ENCODE peak calls at places on chromosomes 12 and 14, in six cellular contexts. P, H, Q, E, M and F are unnamed samples.

GRCh38 chr12:62933220-62933870 is 1.6 kb downstream of the PPM1H start:
- DNase-seq in P (no peak), H (peak; percentile 52), Q (no peak), E (peak; percentile 77), M (no peak), F (no peak)

GRCh38 chr12:107437954-107438353 is 247.6 kb upstream of the PWP1 start:
- DNase-seq in P (no peak), H (no peak), Q (no peak), E (no peak), M (no peak), F (no peak)

GRCh38 chr14:69299286-69300035 is 39.5 kb downstream of the GALNT16 start:
- DNase-seq in P (no peak), H (no peak), Q (no peak), E (peak; percentile 55), M (no peak), F (no peak)

GRCh38 chr12:31297572-31298509 is 28.1 kb downstream of the SINHCAF start:
- DNase-seq in P (no peak), H (no peak), Q (no peak), E (no peak), M (no peak), F (no peak)

GRCh38 chr12:124536613-124537012 is 30.8 kb downstream of the NCOR2 start:
- DNase-seq in P (no peak), H (no peak), Q (no peak), E (no peak), M (no peak), F (no peak)

GRCh38 chr12:124527861-124528561 is 39.4 kb downstream of the NCOR2 start:
- DNase-seq in P (no peak), H (no peak), Q (peak; percentile 98), E (no peak), M (no peak), F (no peak)

GRCh38 chr12:53103860-53104305 is 597 bp downstream of the SOAT2 start:
- DNase-seq in P (no peak), H (no peak), Q (no peak), E (no peak), M (peak; percentile 19), F (no peak)

GRCh38 chr12:71157601-71158233 is at the start of gene TSPAN8:
- DNase-seq in P (no peak), H (no peak), Q (peak; percentile 57), E (no peak), M (no peak), F (no peak)

GRCh38 chr12:69026341-69026740 is 93.4 kb upstream of the CPM start:
- DNase-seq in P (no peak), H (peak; percentile 54), Q (no peak), E (no peak), M (no peak), F (no peak)

GRCh38 chr12:132238487-132239248 is 90.7 kb downstream of the GALNT9 start:
- DNase-seq in P (no peak), H (peak; percentile 41), Q (peak; percentile 60), E (no peak), M (no peak), F (peak; percentile 42)

GRCh38 chr12:1046727-1047126 is 55.7 kb downstream of the ERC1 start:
- DNase-seq in P (no peak), H (no peak), Q (no peak), E (no peak), M (no peak), F (no peak)

GRCh38 chr14:33617154-33617553 is 333.7 kb downstream of the EGLN3 start:
- DNase-seq in P (no peak), H (no peak), Q (peak; percentile 40), E (no peak), M (no peak), F (no peak)

GRCh38 chr12:67573456-67573855 is 75.1 kb upstream of the DYRK2 start:
- DNase-seq in P (no peak), H (no peak), Q (no peak), E (no peak), M (no peak), F (no peak)

GRCh38 chr12:12507121-12507520 is 55.5 kb downstream of the DUSP16 start:
- DNase-seq in P (no peak), H (no peak), Q (peak; percentile 36), E (no peak), M (no peak), F (no peak)

GRCh38 chr12:114254998-114255397 is 150.9 kb downstream of the TBX5 start:
- DNase-seq in P (no peak), H (no peak), Q (no peak), E (no peak), M (no peak), F (no peak)

GRCh38 chr12:124545508-124546418 is 21.6 kb downstream of the NCOR2 start:
- DNase-seq in P (no peak), H (peak; percentile 78), Q (no peak), E (no peak), M (no peak), F (peak; percentile 68)

DNA sequence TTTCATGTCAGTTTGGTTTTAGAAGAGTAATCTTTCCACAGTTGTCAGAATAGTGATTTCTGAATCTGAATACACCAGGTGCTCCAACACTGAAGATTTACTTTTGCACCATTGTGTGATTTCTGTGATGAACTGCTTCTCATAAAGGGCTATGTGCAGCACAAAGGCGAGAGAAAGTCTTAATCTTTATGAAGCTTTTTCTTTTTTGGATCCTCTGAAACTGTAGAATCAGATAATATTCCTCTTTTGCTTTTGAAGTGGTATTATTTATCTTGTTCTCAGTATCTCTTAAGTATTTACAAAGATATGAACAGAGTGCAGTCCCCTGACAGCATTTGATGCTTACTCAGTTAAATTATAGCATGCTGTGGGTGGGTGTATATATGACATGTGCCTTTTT is 207.8 kb downstream of the NAV3 start:
- DNase-seq in P (no peak), H (no peak), Q (no peak), E (no peak), M (no peak), F (no peak)
- H3K4me3 ChIP-seq in P (no peak overlapping the region), H (no peak overlapping the region), Q (no peak overlapping the region), E (no peak overlapping the region), M (no peak overlapping the region), F (peak overlapping the region; percentile 32)

GRCh38 chr14:36848213-36848612 is 186.6 kb downstream of the PAX9 start:
- DNase-seq in P (no peak), H (no peak), Q (peak; percentile 19), E (no peak), M (no peak), F (no peak)

GRCh38 chr14:36844443-36844842 is 182.8 kb downstream of the PAX9 start:
- DNase-seq in P (no peak), H (no peak), Q (no peak), E (no peak), M (no peak), F (no peak)

GRCh38 chr14:36845346-36846042 is 183.8 kb downstream of the PAX9 start:
- DNase-seq in P (no peak), H (no peak), Q (no peak), E (no peak), M (no peak), F (no peak)

GRCh38 chr14:36847366-36847765 is 185.7 kb downstream of the PAX9 start:
- DNase-seq in P (no peak), H (no peak), Q (no peak), E (no peak), M (no peak), F (no peak)

DNA sequence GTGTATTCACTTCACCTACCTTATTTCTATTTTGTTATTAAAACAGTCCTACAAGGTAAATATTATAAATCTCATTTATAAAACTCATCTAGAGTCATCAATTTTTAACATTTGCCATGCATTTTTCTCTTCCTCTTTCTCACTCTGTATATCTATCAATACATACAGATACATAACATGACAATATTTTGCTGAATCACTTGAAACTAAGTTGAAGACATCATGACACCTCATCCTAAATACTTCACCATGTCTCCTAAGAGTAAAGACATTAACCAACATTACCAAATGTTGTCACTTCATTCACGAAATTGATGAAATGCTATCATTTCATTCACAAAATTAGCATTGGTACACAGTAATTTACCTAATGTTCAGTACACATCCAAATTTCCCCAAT is 181.8 kb downstream of the PAX9 start:
- DNase-seq in P (no peak), H (no peak), Q (no peak), E (no peak), M (no peak), F (no peak)
- H3K9me3 ChIP-seq in P (no peaks in the 10 kb centered on the region), H (no peaks in the 10 kb centered on the region), Q (no peaks in the 10 kb centered on the region), E (no peaks in the 10 kb centered on the region), M (no peaks in the 10 kb centered on the region), F (no peaks in the 10 kb centered on the region)

GRCh38 chr12:76341436-76342030 is 6.7 kb downstream of the BBS10 start:
- DNase-seq in P (no peak), H (no peak), Q (no peak), E (no peak), M (no peak), F (no peak)

GRCh38 chr12:76345569-76345968 is 2.6 kb downstream of the BBS10 start:
- DNase-seq in P (no peak), H (no peak), Q (no peak), E (no peak), M (no peak), F (no peak)

GRCh38 chr12:76346236-76346635 is 2.0 kb downstream of the BBS10 start:
- DNase-seq in P (no peak), H (no peak), Q (no peak), E (no peak), M (no peak), F (no peak)

GRCh38 chr12:76348079-76348901 is at the start of gene BBS10:
- DNase-seq in P (peak; percentile 90), H (peak; percentile 96), Q (peak; percentile 95), E (peak; percentile 89), M (peak; percentile 85), F (peak; percentile 94)

DNA sequence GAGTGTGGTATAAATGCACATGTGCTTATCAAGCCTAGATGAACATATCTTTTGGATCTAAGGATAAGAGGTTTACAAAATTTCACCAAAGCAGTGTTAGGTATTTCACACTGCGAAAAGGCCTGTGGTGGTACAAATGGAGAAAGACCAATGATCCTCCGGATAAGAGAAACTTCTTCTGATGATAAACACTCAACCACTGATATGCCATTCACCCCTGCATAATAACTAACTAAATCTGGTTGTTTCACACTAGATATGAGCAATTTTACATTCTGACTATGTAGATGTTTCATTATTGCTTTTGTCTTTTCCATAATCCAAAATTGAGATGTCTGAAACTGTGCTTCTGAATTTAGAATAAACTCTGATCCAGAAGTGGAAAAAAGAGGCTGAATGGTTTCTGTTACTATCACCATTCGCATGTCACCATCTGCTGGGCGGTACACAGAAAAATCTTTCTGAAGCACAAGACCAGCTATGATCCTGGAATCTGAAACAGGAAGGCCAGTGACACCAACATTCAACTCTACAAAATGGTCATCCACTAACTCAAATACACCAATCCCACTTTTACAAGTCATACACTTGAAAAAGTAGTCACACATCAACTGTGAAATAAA is 1.3 kb downstream of the BBS10 start:
- DNase-seq in P (no peak), H (peak; percentile 52), Q (peak; percentile 36), E (no peak), M (no peak), F (no peak)
- H3K4me3 ChIP-seq in P (no peak overlapping the region), H (no peak overlapping the region), Q (peak overlapping the region; percentile 94), E (peak overlapping the region; percentile 85), M (no peak overlapping the region), F (peak overlapping the region; percentile 91)

GRCh38 chr12:126768517-126768916 is 1498.5 kb upstream of the TMEM132C start:
- DNase-seq in P (no peak), H (no peak), Q (no peak), E (no peak), M (no peak), F (no peak)

GRCh38 chr12:126770188-126770587 is 1496.8 kb upstream of the TMEM132C start:
- DNase-seq in P (no peak), H (no peak), Q (no peak), E (no peak), M (no peak), F (no peak)

GRCh38 chr12:126763359-126763758 is 1503.6 kb upstream of the TMEM132C start:
- DNase-seq in P (no peak), H (no peak), Q (no peak), E (no peak), M (no peak), F (no peak)

GRCh38 chr12:126772171-126772864 is 1494.7 kb upstream of the TMEM132C start:
- DNase-seq in P (no peak), H (no peak), Q (peak; percentile 79), E (no peak), M (peak; percentile 1), F (no peak)

GRCh38 chr12:126767334-126767733 is 1499.6 kb upstream of the TMEM132C start:
- DNase-seq in P (no peak), H (no peak), Q (no peak), E (no peak), M (no peak), F (no peak)
- H3K9me3 ChIP-seq in P (no peaks in the 10 kb centered on the region), H (peaks cover 14% of the 10 kb centered on the region), Q (peaks cover 9% of the 10 kb centered on the region), E (peaks cover 13% of the 10 kb centered on the region), M (peaks cover 21% of the 10 kb centered on the region), F (peaks cover 14% of the 10 kb centered on the region)